ENCODE peak calls at places on chromosomes 7 and 10, in four cellular contexts. U is upper lobe of right lung, N is body of pancreas, B is ovary. Q is an unnamed sample. For H3K4me1 and H3K9me3, the result is how much of the 10 kb centered on the place peaks cover.

GRCh38 chr7:129225206-129225930 is 538 bp downstream of the AHCYL2 start:
- DNase-seq in U (peak), N (peak), B (peak), Q (peak)

GRCh38 chr7:150778014-150778737 is 22.0 kb downstream of the TMEM176B start:
- DNase-seq in U (no peak), N (no peak), B (no peak), Q (no peak)

GRCh38 chr7:46139079-46139478 is 218.0 kb upstream of the IGFBP3 start:
- DNase-seq in U (no peak), N (no peak), B (no peak), Q (no peak)

GRCh38 chr7:122337011-122337410 is 32.5 kb upstream of the FEZF1 start:
- DNase-seq in U (no peak), N (no peak), B (no peak), Q (no peak)

GRCh38 chr10:74234569-74234968 is 83.5 kb downstream of the ADK start:
- DNase-seq in U (no peak), N (no peak), B (no peak), Q (no peak)

GRCh38 chr10:127872871-127873600 is 19.7 kb downstream of the CLRN3 start:
- DNase-seq in U (no peak), N (peak), B (no peak), Q (no peak)

GRCh38 chr10:5376450-5376849 is 11.7 kb downstream of the UCN3 start:
- DNase-seq in U (no peak), N (no peak), B (no peak), Q (no peak)

GRCh38 chr7:377069-378040 is 87.4 kb downstream of the FOXL3 start:
- DNase-seq in U (peak), N (peak), B (peak), Q (peak)

GRCh38 chr7:64642875-64643274 is 23.1 kb upstream of the ZNF107 start:
- DNase-seq in U (no peak), N (no peak), B (no peak), Q (no peak)

GRCh38 chr7:146660839-146661238 is 544.2 kb downstream of the CNTNAP2 start:
- DNase-seq in U (no peak), N (no peak), B (no peak), Q (no peak)

GRCh38 chr7:151018421-151019129 is 5.7 kb downstream of the ATG9B start:
- DNase-seq in U (no peak), N (peak), B (peak), Q (no peak)

GRCh38 chr10:103776878-103777591 is 78.3 kb downstream of the SH3PXD2A start:
- DNase-seq in U (no peak), N (no peak), B (no peak), Q (peak)

GRCh38 chr10:112622786-112623185 is 175.8 kb downstream of the VTI1A start:
- DNase-seq in U (no peak), N (no peak), B (no peak), Q (no peak)

GRCh38 chr7:145624618-145625017 is 492.0 kb upstream of the CNTNAP2 start:
- DNase-seq in U (no peak), N (no peak), B (no peak), Q (no peak)

GRCh38 chr10:81600185-81600584 is 274.8 kb upstream of the NRG3 start:
- DNase-seq in U (no peak), N (no peak), B (no peak), Q (no peak)

GRCh38 chr10:102718220-102718619 is 3.8 kb downstream of the SFXN2 start:
- DNase-seq in U (no peak), N (peak), B (peak), Q (no peak)

GRCh38 chr7:107609861-107610260 is 29.8 kb downstream of the BCAP29 start:
- DNase-seq in U (no peak), N (no peak), B (no peak), Q (no peak)

DNA sequence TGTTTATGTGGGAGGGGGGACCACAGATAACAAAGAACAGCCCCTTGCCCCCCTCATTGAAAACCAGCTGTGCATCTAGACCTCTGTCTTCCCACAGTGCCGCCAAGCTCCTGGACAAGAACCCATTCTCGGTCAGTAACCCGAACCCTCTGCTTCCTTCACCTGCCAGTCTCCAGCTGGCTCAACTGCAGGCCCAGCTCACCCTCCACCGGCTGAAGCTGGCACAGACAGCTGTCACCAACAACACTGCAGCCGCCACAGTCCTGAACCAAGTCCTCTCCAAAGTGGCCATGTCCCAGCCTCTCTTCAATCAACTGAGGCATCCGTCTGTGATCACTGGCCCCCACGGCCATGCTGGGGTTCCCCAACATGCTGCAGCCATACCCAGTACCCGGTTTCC is 91.0 kb upstream of the PDCD4 start:
- DNase-seq in U (no peak), N (no peak), B (no peak), Q (no peak)
- H3K4me1 ChIP-seq in U (under half), N (under half), B (under half), Q (under half)

GRCh38 chr7:157909370-157909769 is 572.6 kb downstream of the DNAJB6 start:
- DNase-seq in U (no peak), N (no peak), B (peak), Q (no peak)

GRCh38 chr7:157906583-157906982 is 569.8 kb downstream of the DNAJB6 start:
- DNase-seq in U (no peak), N (no peak), B (no peak), Q (no peak)

GRCh38 chr7:157910446-157910845 is 573.6 kb downstream of the DNAJB6 start:
- DNase-seq in U (no peak), N (no peak), B (peak), Q (no peak)

GRCh38 chr7:157907091-157907490 is 570.3 kb downstream of the DNAJB6 start:
- DNase-seq in U (no peak), N (no peak), B (no peak), Q (no peak)

DNA sequence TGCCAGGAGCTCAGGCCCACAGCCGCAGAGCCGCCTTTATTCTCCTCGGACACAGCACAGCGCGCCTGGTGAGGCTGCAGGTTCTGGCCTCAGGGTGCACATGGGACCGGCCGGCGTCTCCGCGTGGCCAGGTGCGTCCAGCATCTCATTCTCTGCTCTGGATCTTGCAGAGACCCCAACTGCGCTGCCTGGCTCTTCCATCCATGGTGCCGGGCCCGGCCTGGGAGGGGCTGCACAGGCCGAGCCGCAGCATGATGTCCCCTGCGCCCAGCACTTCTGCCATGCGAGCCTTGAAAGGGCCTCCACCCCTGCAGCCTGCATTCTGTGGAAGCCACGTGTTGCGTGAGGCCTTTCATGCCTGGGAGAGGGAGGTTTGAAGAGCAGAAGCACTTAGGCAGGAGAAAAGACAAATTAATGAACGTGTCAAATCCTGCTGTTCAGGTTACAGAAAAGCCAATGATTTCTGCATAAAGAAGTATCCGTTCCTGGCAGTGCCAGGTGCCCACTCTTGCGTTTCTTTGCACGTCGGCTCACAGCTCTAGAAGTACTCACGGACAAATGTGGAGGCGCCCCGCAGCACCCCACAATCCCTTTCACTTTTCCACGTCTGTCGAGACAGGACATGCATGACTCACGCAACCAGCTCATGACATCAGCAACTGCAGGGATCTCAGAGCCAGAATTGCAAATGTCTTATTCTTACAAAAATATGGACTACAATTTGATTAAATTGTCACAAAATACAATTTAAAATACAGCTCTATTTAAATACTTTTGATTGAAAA is 571.4 kb downstream of the DNAJB6 start:
- DNase-seq in U (no peak), N (no peak), B (peak), Q (peak)
- H3K9me3 ChIP-seq in U (under half), N (under half), B (under half), Q (under half)

DNA sequence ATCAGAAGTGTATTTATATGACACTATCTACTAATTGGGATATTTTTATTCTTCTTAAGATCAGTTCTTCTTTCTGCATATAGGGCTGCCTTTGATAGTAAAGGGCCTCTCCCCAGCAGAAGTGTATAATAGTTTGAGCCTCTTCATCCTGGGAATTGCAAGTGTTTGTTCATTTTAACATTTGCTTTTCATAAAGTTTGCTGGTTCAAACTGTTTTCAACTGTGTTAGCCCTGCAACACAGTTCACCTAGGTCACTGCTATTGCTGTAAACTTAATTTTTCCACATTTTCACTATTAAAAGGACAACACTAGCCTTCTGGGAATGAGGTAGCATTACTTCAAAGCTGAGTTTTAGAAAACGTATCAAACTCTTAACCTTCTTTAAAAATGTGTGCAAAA is 2.8 kb downstream of the JAZF1 start:
- DNase-seq in U (no peak), N (no peak), B (no peak), Q (no peak)
- H3K4me3 ChIP-seq in U (no peak), N (no peak), B (no peak), Q (no peak)

GRCh38 chr7:130994378-130995115 is 260.5 kb upstream of the KLF14 start:
- DNase-seq in U (no peak), N (peak), B (peak), Q (no peak)

GRCh38 chr7:130993671-130994365 is 259.8 kb upstream of the KLF14 start:
- DNase-seq in U (no peak), N (no peak), B (no peak), Q (no peak)

GRCh38 chr7:130996205-130996840 is 262.3 kb upstream of the KLF14 start:
- DNase-seq in U (no peak), N (no peak), B (no peak), Q (no peak)

GRCh38 chr7:130996841-130997231 is 262.8 kb upstream of the KLF14 start:
- DNase-seq in U (no peak), N (peak), B (no peak), Q (no peak)

DNA sequence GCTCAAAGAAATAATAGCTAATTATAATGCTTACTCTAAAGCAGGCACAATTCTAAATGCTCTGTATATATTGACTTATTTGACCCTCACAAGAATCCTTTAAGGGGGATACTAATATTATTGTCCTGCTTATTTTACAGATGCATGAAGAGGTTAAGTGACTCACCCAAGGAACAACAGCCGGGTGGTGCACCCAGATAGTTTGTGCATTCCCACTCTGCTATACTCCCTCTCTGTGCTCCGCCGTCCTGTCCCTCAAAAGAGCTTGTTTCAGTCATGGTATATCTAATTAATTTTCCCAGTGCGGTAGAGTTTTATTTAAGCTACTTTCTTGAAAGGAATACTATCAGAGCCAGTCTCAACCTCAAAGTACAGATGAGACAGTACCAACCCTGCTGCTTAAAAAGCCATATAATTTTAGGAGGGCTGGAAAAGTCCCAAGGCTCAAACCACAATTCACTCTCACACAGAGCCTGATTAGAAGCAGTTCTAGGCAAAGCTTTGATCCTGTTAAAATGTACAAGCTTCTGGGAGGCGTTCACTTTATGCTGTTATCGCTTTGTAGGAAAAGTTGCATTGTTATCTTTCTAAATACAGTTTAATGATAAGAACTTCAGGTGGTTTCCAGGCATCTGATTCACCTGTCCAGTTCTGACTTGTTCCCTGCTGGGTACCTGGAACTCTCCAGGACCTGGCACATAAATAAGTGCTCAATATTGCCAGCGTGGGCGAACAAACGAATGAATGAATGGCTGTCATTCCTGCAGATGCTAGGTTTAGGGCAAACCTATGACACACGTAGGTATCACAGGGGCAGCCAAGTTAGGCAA is 261.5 kb upstream of the KLF14 start:
- DNase-seq in U (no peak), N (peak), B (no peak), Q (no peak)
- H3K4me1 ChIP-seq in U (half or more), N (half or more), B (under half), Q (under half)

GRCh38 chr10:108817572-108817971 is 1105.7 kb downstream of the XPNPEP1 start:
- DNase-seq in U (no peak), N (no peak), B (no peak), Q (no peak)

GRCh38 chr10:108808228-108808627 is 1115.1 kb downstream of the XPNPEP1 start:
- DNase-seq in U (no peak), N (no peak), B (no peak), Q (no peak)

GRCh38 chr10:108812296-108812695 is 1111.0 kb downstream of the XPNPEP1 start:
- DNase-seq in U (no peak), N (no peak), B (no peak), Q (no peak)

GRCh38 chr10:108817125-108817524 is 1106.2 kb downstream of the XPNPEP1 start:
- DNase-seq in U (no peak), N (no peak), B (no peak), Q (no peak)

GRCh38 chr10:108812906-108813305 is 1110.4 kb downstream of the XPNPEP1 start:
- DNase-seq in U (no peak), N (no peak), B (no peak), Q (no peak)
- H3K9me3 ChIP-seq in U (under half), N (under half), B (under half), Q (under half)

GRCh38 chr7:154928136-154929005 is 74.6 kb downstream of the PAXIP1 start:
- DNase-seq in U (no peak), N (peak), B (peak), Q (no peak)

GRCh38 chr7:154931906-154932305 is 71.0 kb downstream of the PAXIP1 start:
- DNase-seq in U (no peak), N (no peak), B (no peak), Q (no peak)

GRCh38 chr7:154929006-154929726 is 73.8 kb downstream of the PAXIP1 start:
- DNase-seq in U (no peak), N (no peak), B (no peak), Q (no peak)

DNA sequence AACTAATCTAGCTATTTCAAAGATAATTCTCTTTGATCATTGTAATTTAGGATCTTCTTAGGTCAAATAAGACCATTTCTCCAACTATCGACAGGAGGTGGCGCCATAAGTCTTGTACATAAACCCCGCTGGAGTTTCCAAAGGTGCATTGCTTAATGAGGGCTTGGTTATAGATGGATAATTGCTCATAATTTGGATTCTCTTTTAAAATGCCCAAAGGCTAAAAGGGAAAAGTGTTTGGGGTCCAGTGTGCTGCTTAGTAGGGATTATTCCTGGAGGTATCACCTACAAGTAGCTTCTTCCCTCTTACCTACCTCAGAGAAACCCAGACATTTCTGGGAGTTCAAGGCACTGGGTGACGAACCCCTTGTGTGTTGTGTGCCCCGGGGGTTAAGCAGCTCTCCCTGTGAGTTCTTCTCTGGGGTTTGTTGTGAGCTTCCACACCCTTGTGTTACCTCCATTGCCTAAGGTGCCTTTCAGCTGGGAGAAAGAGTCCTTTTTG is 75.2 kb downstream of the PAXIP1 start:
- DNase-seq in U (no peak), N (peak), B (peak), Q (peak)
- H3K4me3 ChIP-seq in U (peak), N (peak), B (peak), Q (peak)

DNA sequence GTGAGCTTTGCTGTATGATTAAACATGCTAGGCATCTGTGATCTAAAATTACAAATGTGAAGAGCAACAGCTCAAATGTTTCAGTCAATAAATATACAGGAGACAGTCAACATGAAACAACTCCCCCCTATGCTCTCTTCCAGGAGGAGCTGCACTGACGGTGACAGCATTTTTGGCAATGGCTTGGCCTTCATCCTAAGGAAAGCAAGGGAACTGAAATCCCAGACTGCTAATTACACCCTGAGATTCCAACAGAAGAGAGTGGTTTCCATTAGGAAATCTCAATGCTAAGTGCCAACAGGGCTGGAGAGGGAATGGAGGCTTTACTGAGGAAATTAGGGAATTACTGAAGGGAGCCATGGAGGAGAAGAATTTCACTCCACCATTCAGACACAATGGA is 51.4 kb upstream of the GRB10 start:
- DNase-seq in U (no peak), N (no peak), B (no peak), Q (no peak)
- H3K4me1 ChIP-seq in U (under half), N (under half), B (under half), Q (under half)

DNA sequence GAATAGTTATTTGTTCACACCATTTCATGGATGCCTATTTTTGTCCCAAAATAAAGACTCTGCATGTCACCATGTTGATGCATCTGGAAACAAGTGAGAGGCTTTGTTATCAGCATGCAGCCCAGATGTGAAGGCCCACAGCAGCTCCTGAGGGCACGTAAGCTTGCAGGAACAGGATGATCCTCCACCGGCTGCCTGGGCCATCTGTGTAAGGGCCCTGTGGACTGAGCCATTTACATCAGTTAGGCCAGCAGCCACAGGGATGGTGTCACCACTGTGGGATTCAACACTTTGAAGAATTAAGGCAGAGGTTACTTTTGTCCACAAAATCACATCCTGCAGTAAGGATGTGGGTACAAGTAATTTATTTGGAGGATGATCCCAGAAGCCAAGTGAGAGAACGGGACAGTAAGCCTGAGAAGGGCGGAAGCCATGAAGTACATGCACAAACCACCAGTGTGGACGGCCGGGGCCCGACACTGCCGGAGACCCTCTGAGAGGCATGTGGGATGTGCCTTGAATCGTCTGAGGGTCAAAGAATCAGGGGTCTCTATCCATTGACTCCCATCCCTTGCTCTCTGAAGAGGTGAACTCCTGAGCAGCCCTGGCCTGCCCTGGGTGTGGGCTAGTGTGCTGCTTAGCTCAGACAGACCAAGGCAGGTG is 609.7 kb downstream of the DNAJB6 start:
- DNase-seq in U (no peak), N (no peak), B (no peak), Q (no peak)
- H3K9me3 ChIP-seq in U (under half), N (under half), B (under half), Q (under half)

Q was measured in tibial artery.